ENCODE peak calls at places on chromosomes 2 and 18, in eight cellular contexts. One of them, this sample, is unnamed.

GRCh38 chr2:9703085-9703641 is 72.4 kb upstream of the YWHAQ start:
- DNase-seq in transverse colon: no peak
- DNase-seq in tibial artery: no peak
- DNase-seq in fibroblast of lung: peak
- DNase-seq in body of pancreas: no peak
- DNase-seq in DND-41: peak
- DNase-seq in neural crest cell: no peak
- DNase-seq in tibial nerve: peak
- DNase-seq in this sample: peak

GRCh38 chr2:219289537-219290361 is 10.6 kb downstream of the DNAJB2 start:
- DNase-seq in transverse colon: peak
- DNase-seq in tibial artery: peak
- DNase-seq in tibial nerve: peak
- DNase-seq in body of pancreas: peak
- DNase-seq in fibroblast of lung: peak
- DNase-seq in neural crest cell: no peak
- DNase-seq in DND-41: no peak
- DNase-seq in this sample: no peak

GRCh38 chr2:206543073-206543472 is 99.2 kb upstream of the FAM237A start:
- DNase-seq in transverse colon: no peak
- DNase-seq in body of pancreas: no peak
- DNase-seq in neural crest cell: no peak
- DNase-seq in tibial nerve: no peak
- DNase-seq in tibial artery: no peak
- DNase-seq in fibroblast of lung: no peak
- DNase-seq in DND-41: no peak
- DNase-seq in this sample: no peak

GRCh38 chr18:31513189-31513907 is 15.4 kb downstream of the DSG2 start:
- DNase-seq in body of pancreas: no peak
- DNase-seq in tibial nerve: no peak
- DNase-seq in transverse colon: no peak
- DNase-seq in DND-41: no peak
- DNase-seq in fibroblast of lung: peak
- DNase-seq in tibial artery: no peak
- DNase-seq in neural crest cell: no peak
- DNase-seq in this sample: no peak

GRCh38 chr2:159738509-159739390 is 26.4 kb downstream of the MARCHF7 start:
- DNase-seq in tibial artery: no peak
- DNase-seq in DND-41: no peak
- DNase-seq in neural crest cell: no peak
- DNase-seq in transverse colon: no peak
- DNase-seq in body of pancreas: no peak
- DNase-seq in tibial nerve: no peak
- DNase-seq in fibroblast of lung: no peak
- DNase-seq in this sample: no peak

GRCh38 chr2:111042772-111043771 is 77.6 kb upstream of the BCL2L11 start:
- DNase-seq in neural crest cell: no peak
- DNase-seq in tibial nerve: no peak
- DNase-seq in DND-41: no peak
- DNase-seq in fibroblast of lung: no peak
- DNase-seq in body of pancreas: no peak
- DNase-seq in transverse colon: no peak
- DNase-seq in tibial artery: no peak
- DNase-seq in this sample: peak

GRCh38 chr2:217695033-217695520 is 307.7 kb downstream of the TNS1 start:
- DNase-seq in fibroblast of lung: peak
- DNase-seq in tibial nerve: no peak
- DNase-seq in transverse colon: no peak
- DNase-seq in DND-41: no peak
- DNase-seq in tibial artery: no peak
- DNase-seq in body of pancreas: no peak
- DNase-seq in neural crest cell: no peak
- DNase-seq in this sample: no peak

GRCh38 chr2:74648009-74648443 is at the start of gene M1AP:
- DNase-seq in transverse colon: no peak
- DNase-seq in body of pancreas: peak
- DNase-seq in neural crest cell: no peak
- DNase-seq in fibroblast of lung: no peak
- DNase-seq in tibial nerve: no peak
- DNase-seq in DND-41: no peak
- DNase-seq in tibial artery: no peak
- DNase-seq in this sample: peak

GRCh38 chr18:32753656-32754221 is 19.1 kb downstream of the KLHL14 start:
- DNase-seq in transverse colon: no peak
- DNase-seq in tibial nerve: no peak
- DNase-seq in DND-41: no peak
- DNase-seq in neural crest cell: no peak
- DNase-seq in fibroblast of lung: no peak
- DNase-seq in body of pancreas: no peak
- DNase-seq in tibial artery: no peak
- DNase-seq in this sample: no peak

GRCh38 chr18:53886066-53886465 is 338.4 kb downstream of the MBD2 start:
- DNase-seq in transverse colon: no peak
- DNase-seq in tibial artery: no peak
- DNase-seq in tibial nerve: no peak
- DNase-seq in DND-41: no peak
- DNase-seq in neural crest cell: no peak
- DNase-seq in body of pancreas: no peak
- DNase-seq in fibroblast of lung: no peak
- DNase-seq in this sample: no peak
- TF ChIP-seq CTCF in transverse colon: no peak
- TF ChIP-seq CTCF in tibial artery: no peak
- TF ChIP-seq CTCF in tibial nerve: no peak
- TF ChIP-seq CTCF in DND-41: no peak
- TF ChIP-seq CTCF in neural crest cell: no peak
- TF ChIP-seq CTCF in body of pancreas: no peak
- TF ChIP-seq CTCF in fibroblast of lung: no peak
- TF ChIP-seq CTCF in this sample: no peak

GRCh38 chr2:58133395-58133794 is 86.8 kb downstream of the VRK2 start:
- DNase-seq in fibroblast of lung: peak
- DNase-seq in transverse colon: no peak
- DNase-seq in tibial artery: no peak
- DNase-seq in tibial nerve: no peak
- DNase-seq in body of pancreas: no peak
- DNase-seq in DND-41: no peak
- DNase-seq in neural crest cell: no peak
- DNase-seq in this sample: no peak
- TF ChIP-seq CTCF in fibroblast of lung: no peak
- TF ChIP-seq CTCF in transverse colon: no peak
- TF ChIP-seq CTCF in tibial artery: no peak
- TF ChIP-seq CTCF in tibial nerve: no peak
- TF ChIP-seq CTCF in body of pancreas: no peak
- TF ChIP-seq CTCF in DND-41: no peak
- TF ChIP-seq CTCF in neural crest cell: no peak
- TF ChIP-seq CTCF in this sample: no peak

GRCh38 chr2:1789610-1790009 is 45.3 kb upstream of the PXDN start:
- DNase-seq in fibroblast of lung: no peak
- DNase-seq in tibial artery: no peak
- DNase-seq in body of pancreas: no peak
- DNase-seq in DND-41: no peak
- DNase-seq in tibial nerve: no peak
- DNase-seq in transverse colon: no peak
- DNase-seq in neural crest cell: no peak
- DNase-seq in this sample: no peak
- TF ChIP-seq CTCF in fibroblast of lung: no peak
- TF ChIP-seq CTCF in tibial artery: no peak
- TF ChIP-seq CTCF in body of pancreas: no peak
- TF ChIP-seq CTCF in DND-41: peak
- TF ChIP-seq CTCF in tibial nerve: no peak
- TF ChIP-seq CTCF in transverse colon: no peak
- TF ChIP-seq CTCF in neural crest cell: no peak
- TF ChIP-seq CTCF in this sample: no peak

GRCh38 chr2:24233321-24233720 is 58.5 kb downstream of the FAM228A start:
- DNase-seq in DND-41: no peak
- DNase-seq in transverse colon: no peak
- DNase-seq in tibial artery: no peak
- DNase-seq in neural crest cell: no peak
- DNase-seq in tibial nerve: no peak
- DNase-seq in body of pancreas: no peak
- DNase-seq in fibroblast of lung: no peak
- DNase-seq in this sample: no peak

GRCh38 chr2:24222946-24223345 is 48.1 kb downstream of the FAM228A start:
- DNase-seq in tibial artery: no peak
- DNase-seq in tibial nerve: no peak
- DNase-seq in neural crest cell: no peak
- DNase-seq in body of pancreas: no peak
- DNase-seq in transverse colon: no peak
- DNase-seq in DND-41: no peak
- DNase-seq in fibroblast of lung: no peak
- DNase-seq in this sample: no peak

GRCh38 chr2:24225883-24226282 is 51.0 kb downstream of the FAM228A start:
- DNase-seq in tibial nerve: no peak
- DNase-seq in tibial artery: no peak
- DNase-seq in DND-41: no peak
- DNase-seq in fibroblast of lung: no peak
- DNase-seq in neural crest cell: no peak
- DNase-seq in body of pancreas: no peak
- DNase-seq in transverse colon: no peak
- DNase-seq in this sample: no peak

GRCh38 chr2:24231461-24231881 is 56.6 kb downstream of the FAM228A start:
- DNase-seq in body of pancreas: no peak
- DNase-seq in tibial nerve: no peak
- DNase-seq in DND-41: no peak
- DNase-seq in tibial artery: no peak
- DNase-seq in fibroblast of lung: no peak
- DNase-seq in neural crest cell: peak
- DNase-seq in transverse colon: no peak
- DNase-seq in this sample: no peak

DNA sequence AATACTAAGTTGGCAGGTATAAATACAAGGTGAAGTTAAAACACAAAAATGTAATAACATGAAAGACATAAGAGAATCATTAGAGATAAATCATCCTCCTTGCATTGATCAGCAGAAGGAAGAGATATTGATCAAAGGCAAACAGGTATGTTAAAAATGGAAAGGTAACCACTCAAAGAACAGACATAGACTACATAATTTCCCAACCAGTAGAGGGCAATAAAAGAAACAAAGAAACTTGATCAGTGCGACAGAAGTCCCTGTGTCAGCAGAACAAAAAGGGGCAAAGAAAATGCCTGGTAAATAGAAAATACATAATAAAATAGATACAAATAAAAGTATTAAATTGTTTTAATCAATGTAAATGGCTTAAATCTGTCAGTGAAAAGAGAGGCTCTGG is 53.6 kb downstream of the FAM228A start:
- DNase-seq in DND-41: no peak
- DNase-seq in neural crest cell: no peak
- DNase-seq in transverse colon: no peak
- DNase-seq in tibial artery: no peak
- DNase-seq in body of pancreas: no peak
- DNase-seq in tibial nerve: no peak
- DNase-seq in fibroblast of lung: peak
- DNase-seq in this sample: no peak
- TF ChIP-seq CTCF in DND-41: peak
- TF ChIP-seq CTCF in neural crest cell: no peak
- TF ChIP-seq CTCF in transverse colon: no peak
- TF ChIP-seq CTCF in tibial artery: no peak
- TF ChIP-seq CTCF in body of pancreas: no peak
- TF ChIP-seq CTCF in tibial nerve: peak
- TF ChIP-seq CTCF in fibroblast of lung: peak
- TF ChIP-seq CTCF in this sample: peak

GRCh38 chr2:182666674-182667320 is 49.3 kb upstream of the DNAJC10 start:
- DNase-seq in fibroblast of lung: peak
- DNase-seq in body of pancreas: no peak
- DNase-seq in tibial artery: no peak
- DNase-seq in neural crest cell: no peak
- DNase-seq in tibial nerve: no peak
- DNase-seq in DND-41: no peak
- DNase-seq in transverse colon: no peak
- DNase-seq in this sample: peak
- TF ChIP-seq CTCF in fibroblast of lung: peak
- TF ChIP-seq CTCF in body of pancreas: no peak
- TF ChIP-seq CTCF in tibial artery: peak
- TF ChIP-seq CTCF in neural crest cell: peak
- TF ChIP-seq CTCF in tibial nerve: peak
- TF ChIP-seq CTCF in DND-41: peak
- TF ChIP-seq CTCF in transverse colon: peak
- TF ChIP-seq CTCF in this sample: peak

GRCh38 chr18:58941426-58942099 is 76.9 kb downstream of the ZNF532 start:
- DNase-seq in tibial nerve: no peak
- DNase-seq in body of pancreas: no peak
- DNase-seq in neural crest cell: no peak
- DNase-seq in DND-41: no peak
- DNase-seq in transverse colon: no peak
- DNase-seq in fibroblast of lung: no peak
- DNase-seq in tibial artery: no peak
- DNase-seq in this sample: no peak
- TF ChIP-seq CTCF in tibial nerve: no peak
- TF ChIP-seq CTCF in body of pancreas: no peak
- TF ChIP-seq CTCF in neural crest cell: no peak
- TF ChIP-seq CTCF in DND-41: no peak
- TF ChIP-seq CTCF in transverse colon: no peak
- TF ChIP-seq CTCF in fibroblast of lung: no peak
- TF ChIP-seq CTCF in tibial artery: no peak
- TF ChIP-seq CTCF in this sample: no peak

This sample was measured in activated CD8-positive, alpha-beta T cell treated with anti-CD3 and anti-CD28 coated beads for 36 hours.